ENCODE peak calls at places on chromosomes 12 and 14, in four cellular contexts. H is K562, P is HL-60, I is GM12878. L is an unnamed sample.

GRCh38 chr14:104768437-104769323 is 15.7 kb downstream of the SIVA1 start:
- DNase-seq in H (peak; percentile 89), P (peak; percentile 66), I (peak; percentile 28), L (peak; percentile 95)

GRCh38 chr12:109527489-109528123 is 45.7 kb downstream of the MMAB start:
- DNase-seq in H (no peak), P (no peak), I (no peak), L (no peak)

GRCh38 chr12:71942259-71942658 is 3.6 kb downstream of the TPH2 start:
- DNase-seq in H (peak; percentile 38), P (no peak), I (no peak), L (no peak)

GRCh38 chr12:12890492-12890814 is 909 bp upstream of the GPRC5A start:
- DNase-seq in H (no peak), P (no peak), I (no peak), L (no peak)

GRCh38 chr12:20527396-20528154 is 159.2 kb downstream of the PDE3A start:
- DNase-seq in H (no peak), P (no peak), I (no peak), L (no peak)

GRCh38 chr14:64998455-64998931 is 11.8 kb downstream of the FNTB start:
- DNase-seq in H (no peak), P (no peak), I (no peak), L (no peak)

GRCh38 chr12:109772622-109773321 is 59.1 kb downstream of the FAM222A start:
- DNase-seq in H (no peak), P (no peak), I (no peak), L (no peak)

GRCh38 chr14:31206536-31207286 is 882 bp downstream of the HECTD1 start:
- DNase-seq in H (peak; percentile 31), P (no peak), I (no peak), L (peak; percentile 15)

GRCh38 chr14:67674480-67675218 is at the start of gene VTI1B:
- DNase-seq in H (peak; percentile 82), P (no peak), I (no peak), L (peak; percentile 80)

GRCh38 chr14:32762886-32763285 is 175.8 kb upstream of the NPAS3 start:
- DNase-seq in H (no peak), P (no peak), I (no peak), L (no peak)

GRCh38 chr12:120971299-120972180 is 6.8 kb upstream of the HNF1A start:
- DNase-seq in H (peak; percentile 69), P (peak; percentile 73), I (peak; percentile 57), L (peak; percentile 44)

GRCh38 chr12:123269395-123269892 is 2.2 kb downstream of the CDK2AP1 start:
- DNase-seq in H (no peak), P (no peak), I (no peak), L (peak; percentile 68)

GRCh38 chr12:54166543-54167499 is 22.0 kb downstream of the SMUG1 start:
- DNase-seq in H (no peak), P (no peak), I (no peak), L (no peak)

GRCh38 chr14:57462551-57462950 is 31.1 kb downstream of the CCDC198 start:
- DNase-seq in H (no peak), P (no peak), I (no peak), L (no peak)

GRCh38 chr14:96037891-96038557 is 1.1 kb upstream of the C14orf132 start:
- DNase-seq in H (no peak), P (no peak), I (no peak), L (no peak)

GRCh38 chr12:88111074-88111652 is 30.7 kb downstream of the CEP290 start:
- DNase-seq in H (peak; percentile 25), P (peak; percentile 1), I (peak; percentile 2), L (no peak)

GRCh38 chr12:25701290-25701689 is 148.2 kb upstream of the LMNTD1 start:
- DNase-seq in H (no peak), P (no peak), I (no peak), L (no peak)

GRCh38 chr14:94686511-94687160 is 74.4 kb downstream of the SERPINA3 start:
- DNase-seq in H (no peak), P (no peak), I (no peak), L (no peak)

GRCh38 chr14:101719045-101719645 is 42.4 kb upstream of the PPP2R5C start:
- DNase-seq in H (no peak), P (no peak), I (no peak), L (no peak)

GRCh38 chr14:36256131-36256801 is 64.2 kb downstream of the MBIP start:
- DNase-seq in H (no peak), P (peak; percentile 8), I (no peak), L (no peak)

GRCh38 chr12:100128509-100128908 is 14.2 kb downstream of the BLTP3B start:
- DNase-seq in H (peak; percentile 49), P (peak; percentile 83), I (no peak), L (no peak)

GRCh38 chr14:99272669-99273024 is 650 bp upstream of the BCL11B start:
- DNase-seq in H (no peak), P (no peak), I (no peak), L (no peak)

GRCh38 chr12:11834925-11835324 is 185.5 kb downstream of the ETV6 start:
- DNase-seq in H (no peak), P (no peak), I (no peak), L (no peak)

GRCh38 chr12:11836964-11837286 is 187.5 kb downstream of the ETV6 start:
- DNase-seq in H (peak; percentile 14), P (no peak), I (no peak), L (no peak)

GRCh38 chr12:11838403-11838802 is 188.9 kb downstream of the ETV6 start:
- DNase-seq in H (no peak), P (no peak), I (no peak), L (no peak)

GRCh38 chr12:11837318-11837934 is 188.0 kb downstream of the ETV6 start:
- DNase-seq in H (no peak), P (no peak), I (no peak), L (no peak)

GRCh38 chr12:11836282-11836963 is 186.9 kb downstream of the ETV6 start:
- DNase-seq in H (no peak), P (peak; percentile 63), I (peak; percentile 99), L (peak; percentile 46)
- TF ChIP-seq POLR2AphosphoS5 in H (no peak), P (no peak), I (peak; percentile 93), L (no peak)

GRCh38 chr12:31897791-31898503 is 61.3 kb upstream of the RESF1 start:
- DNase-seq in H (peak; percentile 80), P (no peak), I (no peak), L (no peak)

GRCh38 chr12:31899136-31899535 is 60.1 kb upstream of the RESF1 start:
- DNase-seq in H (no peak), P (no peak), I (no peak), L (no peak)

GRCh38 chr12:31900271-31900670 is 58.9 kb upstream of the RESF1 start:
- DNase-seq in H (no peak), P (no peak), I (no peak), L (no peak)

GRCh38 chr12:31895449-31896150 is 63.6 kb upstream of the RESF1 start:
- DNase-seq in H (no peak), P (no peak), I (no peak), L (no peak)

GRCh38 chr12:31896514-31897039 is 62.6 kb upstream of the RESF1 start:
- DNase-seq in H (peak; percentile 84), P (peak; percentile 90), I (peak; percentile 99), L (peak; percentile 61)
- TF ChIP-seq SPI1 in H (no peak), P (no peak), I (no peak), L (no peak)

DNA sequence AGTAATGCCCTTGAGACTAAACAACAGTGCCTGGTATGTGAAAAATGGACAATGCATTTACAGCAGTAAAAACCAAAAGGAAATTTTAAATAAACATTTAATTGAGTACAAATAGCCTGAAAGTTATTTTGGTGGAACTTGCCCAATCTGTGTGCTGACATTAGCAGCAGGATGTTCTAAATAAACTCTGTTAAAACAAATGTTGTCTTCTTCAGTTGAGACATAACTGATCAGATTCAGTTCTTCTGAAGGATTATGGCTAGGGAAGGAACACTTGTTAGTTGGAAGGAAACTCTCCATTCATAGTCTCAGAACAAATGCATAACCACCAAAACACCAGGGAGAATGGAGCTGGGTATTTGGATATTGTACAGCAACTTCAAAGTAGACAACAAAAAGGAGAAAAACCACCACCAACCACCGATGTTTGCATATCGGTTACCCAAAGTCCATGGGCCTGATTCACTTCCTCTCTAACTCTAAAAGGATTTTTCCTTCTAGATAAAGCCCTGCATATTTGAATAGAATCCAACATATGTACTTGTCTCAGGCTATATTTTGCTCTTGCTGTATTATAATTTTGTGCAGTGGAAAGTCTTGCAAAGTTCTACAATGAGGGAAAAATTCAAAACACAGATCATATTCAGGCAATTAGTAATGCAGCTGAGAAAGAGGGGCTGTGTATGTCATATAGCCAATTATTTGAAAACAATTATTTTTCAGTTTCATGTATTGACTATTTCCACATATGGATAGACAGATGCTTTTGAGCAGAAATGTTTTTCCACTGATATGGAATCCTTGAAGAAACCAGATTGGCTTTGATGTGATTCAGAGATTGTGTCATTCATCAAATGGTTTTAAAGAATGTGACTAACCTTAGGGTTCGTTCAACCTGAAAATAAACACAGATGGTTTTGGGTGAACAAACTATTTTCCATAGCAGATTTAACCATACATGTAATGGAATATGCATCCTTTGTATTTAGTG is 152.2 kb upstream of the BMP4 start:
- DNase-seq in H (no peak), P (no peak), I (no peak), L (no peak)
- TF ChIP-seq POLR2AphosphoS5 in H (no peak), P (no peak), I (no peak), L (no peak)

GRCh38 chr12:116465892-116466291 is 93.3 kb upstream of the MAP1LC3B2 start:
- DNase-seq in H (peak; percentile 17), P (no peak), I (no peak), L (no peak)
- TF ChIP-seq SPI1 in H (no peak), P (no peak), I (no peak), L (no peak)

DNA sequence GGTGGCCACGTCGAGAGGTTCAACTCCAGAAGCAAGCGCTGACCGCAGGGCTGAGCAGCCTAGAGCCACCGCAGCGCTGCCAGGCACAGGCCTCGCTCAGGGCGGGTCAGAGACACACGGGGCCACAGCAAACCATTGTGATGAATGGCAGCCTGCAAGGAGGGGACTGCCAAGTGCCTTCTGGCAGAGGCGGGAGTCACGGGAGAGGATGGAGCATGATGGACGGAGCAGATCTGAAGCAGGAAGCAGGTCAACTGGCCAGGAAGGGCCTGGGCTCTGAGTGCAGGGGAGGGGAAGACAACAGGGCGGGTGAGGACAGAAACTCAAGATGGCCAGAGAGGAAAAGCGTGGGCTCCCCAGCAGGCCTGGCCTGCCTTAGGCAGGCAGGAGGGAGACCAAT is 49.8 kb downstream of the CDC42BPB start:
- DNase-seq in H (no peak), P (no peak), I (no peak), L (no peak)
- TF ChIP-seq POLR2AphosphoS5 in H (no peak), P (no peak), I (no peak), L (no peak)

DNA sequence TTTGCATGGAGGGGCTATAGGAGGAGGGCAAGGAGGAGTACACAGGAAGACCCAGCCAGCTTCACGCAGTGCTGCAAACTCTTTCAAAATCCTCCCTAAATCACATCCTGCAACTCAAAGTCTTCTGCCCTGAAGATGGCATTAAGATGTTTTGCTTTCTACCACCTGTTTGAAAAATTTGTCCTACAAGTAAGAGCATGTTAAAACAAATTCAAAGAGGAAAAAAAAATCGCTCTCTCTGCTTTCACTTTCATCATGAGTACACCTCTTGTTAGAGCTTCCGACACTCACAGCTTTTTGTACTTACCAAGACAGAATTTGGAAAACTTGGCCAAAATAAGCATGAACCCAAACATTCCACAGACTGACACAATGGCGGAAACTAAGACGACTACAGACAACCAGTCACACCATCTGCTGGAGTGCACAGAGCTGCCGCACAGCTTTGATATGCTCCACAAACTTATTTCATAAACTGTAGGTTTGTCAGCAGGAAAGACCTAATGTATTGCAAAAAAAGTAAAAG is 21.3 kb downstream of the GCH1 start:
- DNase-seq in H (no peak), P (no peak), I (peak; percentile 87), L (no peak)
- TF ChIP-seq SPI1 in H (no peak), P (no peak), I (no peak), L (no peak)

L was measured in GM12891.